ENCODE peak calls at places on chromosomes 13 and 19, in four cellular contexts. V is body of pancreas, M is testis, Y is SK-N-SH. H is an unnamed sample.

GRCh38 chr13:99983401-99984133 is 2.0 kb downstream of the ZIC2 start:
- DNase-seq in V (no peak), M (no peak), Y (peak; percentile 31), H (no peak)

GRCh38 chr19:1041835-1042685 is 2.2 kb downstream of the ABCA7 start:
- DNase-seq in V (peak; percentile 92), M (no peak), Y (no peak), H (peak; percentile 45)

GRCh38 chr19:46579286-46579944 is 21.7 kb upstream of the CALM3 start:
- DNase-seq in V (no peak), M (peak; percentile 36), Y (peak; percentile 64), H (no peak)

GRCh38 chr19:41706741-41707501 is 1.5 kb upstream of the CEACAM5 start:
- DNase-seq in V (peak; percentile 74), M (peak; percentile 48), Y (peak; percentile 79), H (no peak)

GRCh38 chr19:1252818-1253513 is 4.6 kb downstream of the MIDN start:
- DNase-seq in V (peak; percentile 94), M (peak; percentile 86), Y (peak; percentile 69), H (peak; percentile 95)

GRCh38 chr13:78147905-78148304 is 229.3 kb upstream of the EDNRB start:
- DNase-seq in V (no peak), M (no peak), Y (no peak), H (no peak)

GRCh38 chr13:27792393-27793218 is at the start of gene GSX1:
- DNase-seq in V (peak; percentile 79), M (peak; percentile 79), Y (no peak), H (no peak)

GRCh38 chr19:29872224-29872731 is 60.5 kb downstream of the CCNE1 start:
- DNase-seq in V (no peak), M (no peak), Y (peak; percentile 49), H (no peak)

GRCh38 chr19:17706750-17707181 is 12.5 kb upstream of the MAP1S start:
- DNase-seq in V (peak; percentile 10), M (peak; percentile 76), Y (peak; percentile 87), H (no peak)

GRCh38 chr13:31174018-31174417 is 12.3 kb upstream of the HSPH1 start:
- DNase-seq in V (no peak), M (no peak), Y (no peak), H (no peak)

GRCh38 chr19:52527954-52528326 is 472 bp downstream of the ZNF808 start:
- DNase-seq in V (no peak), M (no peak), Y (peak; percentile 45), H (no peak)

GRCh38 chr13:99686157-99686572 is 184.9 kb downstream of the TM9SF2 start:
- DNase-seq in V (peak; percentile 62), M (peak; percentile 83), Y (peak; percentile 66), H (no peak)

GRCh38 chr13:102344410-102344809 is 57.4 kb downstream of the FGF14 start:
- DNase-seq in V (no peak), M (no peak), Y (no peak), H (no peak)

GRCh38 chr19:47471733-47472457 is at the start of gene SLC8A2:
- DNase-seq in V (peak; percentile 86), M (peak; percentile 82), Y (peak; percentile 99), H (no peak)

GRCh38 chr19:12884926-12885748 is 1.9 kb downstream of the KLF1 start:
- DNase-seq in V (peak; percentile 94), M (peak; percentile 78), Y (peak; percentile 86), H (no peak)

GRCh38 chr19:42250666-42251531 is 4.0 kb downstream of the ERF start:
- DNase-seq in V (peak; percentile 30), M (no peak), Y (peak; percentile 48), H (no peak)

GRCh38 chr13:34357435-34358232 is 539.7 kb downstream of the RFC3 start:
- DNase-seq in V (peak; percentile 7), M (no peak), Y (no peak), H (no peak)

GRCh38 chr13:98664047-98664446 is 87.1 kb upstream of the STK24 start:
- DNase-seq in V (no peak), M (no peak), Y (no peak), H (no peak)

GRCh38 chr19:46919324-46919723 is 58.5 kb downstream of the ARHGAP35 start:
- DNase-seq in V (no peak), M (no peak), Y (no peak), H (no peak)

GRCh38 chr19:46133101-46133627 is 8.7 kb upstream of the IGFL3 start:
- DNase-seq in V (peak; percentile 50), M (peak; percentile 67), Y (no peak), H (peak; percentile 83)

GRCh38 chr13:99948907-99949656 is 22.5 kb downstream of the ZIC5 start:
- DNase-seq in V (no peak), M (no peak), Y (no peak), H (no peak)

GRCh38 chr19:43552616-43553015 is 19.6 kb downstream of the ZNF575 start:
- DNase-seq in V (no peak), M (no peak), Y (no peak), H (no peak)

GRCh38 chr13:45370922-45371406 is 30.0 kb upstream of the TPT1 start:
- DNase-seq in V (peak; percentile 64), M (peak; percentile 72), Y (peak; percentile 34), H (no peak)

GRCh38 chr13:79482271-79482970 is 1.5 kb downstream of the NDFIP2 start:
- DNase-seq in V (no peak), M (no peak), Y (no peak), H (no peak)

GRCh38 chr19:51547397-51548212 is 16.1 kb upstream of the SIGLEC6 start:
- DNase-seq in V (no peak), M (no peak), Y (no peak), H (no peak)

GRCh38 chr13:106155411-106155810 is 380.1 kb downstream of the EFNB2 start:
- DNase-seq in V (no peak), M (no peak), Y (no peak), H (no peak)

GRCh38 chr19:13173129-13173737 is 23.0 kb downstream of the IER2 start:
- DNase-seq in V (no peak), M (no peak), Y (no peak), H (no peak)

GRCh38 chr13:30844548-30845296 is 61.3 kb upstream of the MEDAG start:
- DNase-seq in V (no peak), M (no peak), Y (no peak), H (no peak)

GRCh38 chr19:46784262-46785053 is 3.9 kb downstream of the SLC1A5 start:
- DNase-seq in V (peak; percentile 75), M (peak; percentile 82), Y (peak; percentile 64), H (peak; percentile 97)

GRCh38 chr19:38656171-38656981 is 8.9 kb downstream of the ACTN4 start:
- DNase-seq in V (no peak), M (no peak), Y (no peak), H (no peak)

GRCh38 chr19:38654478-38655079 is 7.1 kb downstream of the ACTN4 start:
- DNase-seq in V (no peak), M (no peak), Y (no peak), H (no peak)

GRCh38 chr19:38653028-38653571 is 5.7 kb downstream of the ACTN4 start:
- DNase-seq in V (peak; percentile 81), M (peak; percentile 59), Y (no peak), H (no peak)

GRCh38 chr19:38657633-38658222 is 10.3 kb downstream of the ACTN4 start:
- DNase-seq in V (no peak), M (no peak), Y (no peak), H (peak; percentile 91)

DNA sequence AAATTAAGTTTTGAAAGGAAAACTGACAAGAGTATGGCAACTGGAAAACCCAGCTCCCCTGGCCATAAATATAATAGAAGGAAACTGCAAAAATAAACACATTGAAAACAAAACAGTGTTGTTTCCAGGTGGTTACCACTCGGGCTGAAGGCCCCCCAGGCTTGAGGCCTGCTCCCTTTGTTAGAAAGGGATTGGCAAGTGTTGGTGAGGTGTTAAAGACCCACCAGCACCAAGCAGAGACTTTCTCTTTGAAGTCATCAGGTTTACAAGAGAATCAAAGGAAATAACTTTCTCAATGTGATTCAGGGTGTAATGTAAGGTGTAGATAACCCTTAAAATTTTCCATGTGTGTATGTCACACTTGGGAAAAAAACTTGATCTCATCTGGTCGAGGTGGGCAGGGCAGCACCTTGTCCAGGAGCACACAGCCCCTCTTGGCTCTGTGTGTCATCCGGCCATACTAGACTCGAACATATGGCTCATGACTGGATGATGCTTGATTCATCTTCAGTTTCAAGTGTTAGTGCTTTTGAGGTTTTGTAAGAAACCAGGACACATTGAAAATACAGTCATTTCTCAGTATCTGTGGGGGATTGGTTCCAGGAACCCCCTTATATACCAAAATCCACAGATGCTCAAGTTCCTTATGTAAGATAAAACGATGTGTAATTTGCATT is 7.8 kb downstream of the ACTN4 start:
- DNase-seq in V (no peak), M (no peak), Y (no peak), H (no peak)
- H3K4me1 ChIP-seq in V (peaks cover 100% of the 10 kb centered on the region), M (peaks cover 82% of the 10 kb centered on the region), Y (peaks cover 82% of the 10 kb centered on the region), H (peaks cover 92% of the 10 kb centered on the region)

GRCh38 chr19:18846862-18847515 is 15.2 kb downstream of the UPF1 start:
- DNase-seq in V (peak; percentile 80), M (peak; percentile 83), Y (peak; percentile 88), H (no peak)
- H3K27ac ChIP-seq in V (no peak overlapping the region), M (peak overlapping the region; percentile 86), Y (peak overlapping the region; percentile 98), H (no peak overlapping the region)

GRCh38 chr19:4375164-4375619 is 25.2 kb downstream of the SH3GL1 start:
- DNase-seq in V (peak; percentile 75), M (no peak), Y (peak; percentile 64), H (peak; percentile 95)

GRCh38 chr19:4378886-4379285 is 21.5 kb downstream of the SH3GL1 start:
- DNase-seq in V (no peak), M (no peak), Y (no peak), H (no peak)

GRCh38 chr19:4375620-4376228 is 24.6 kb downstream of the SH3GL1 start:
- DNase-seq in V (peak; percentile 66), M (no peak), Y (peak; percentile 73), H (no peak)

GRCh38 chr19:4376245-4376990 is 23.9 kb downstream of the SH3GL1 start:
- DNase-seq in V (no peak), M (no peak), Y (no peak), H (peak; percentile 51)

GRCh38 chr19:4376991-4377781 is 23.2 kb downstream of the SH3GL1 start:
- DNase-seq in V (peak; percentile 75), M (no peak), Y (no peak), H (peak; percentile 58)
- H3K4me1 ChIP-seq in V (peaks cover 83% of the 10 kb centered on the region), M (peaks cover 51% of the 10 kb centered on the region), Y (peaks cover 33% of the 10 kb centered on the region), H (peaks cover 63% of the 10 kb centered on the region)

GRCh38 chr13:107347641-107348369 is 779.9 kb upstream of the ARGLU1 start:
- DNase-seq in V (no peak), M (no peak), Y (no peak), H (no peak)

GRCh38 chr13:107339209-107339608 is 771.3 kb upstream of the ARGLU1 start:
- DNase-seq in V (no peak), M (no peak), Y (no peak), H (no peak)

GRCh38 chr13:107348471-107348870 is 780.5 kb upstream of the ARGLU1 start:
- DNase-seq in V (no peak), M (no peak), Y (no peak), H (no peak)

DNA sequence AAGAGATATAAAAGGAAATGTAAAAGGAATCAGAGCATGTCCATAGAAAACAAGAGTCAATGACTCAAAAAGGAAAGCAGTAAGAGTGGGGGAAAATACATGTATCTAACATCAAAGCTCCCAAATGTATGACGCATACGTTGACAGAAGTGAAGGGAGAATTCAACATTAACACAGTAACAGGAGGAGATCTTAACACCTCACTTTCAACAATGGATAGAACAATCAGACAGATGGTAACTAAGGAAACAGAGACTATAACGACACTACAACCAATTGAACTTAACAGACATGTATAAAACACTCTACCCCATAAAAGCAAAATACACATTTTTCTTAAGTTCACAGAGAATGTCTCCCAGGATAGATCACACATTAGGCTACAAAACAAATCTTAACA is 774.8 kb upstream of the ARGLU1 start:
- DNase-seq in V (no peak), M (no peak), Y (no peak), H (no peak)
- H3K27ac ChIP-seq in V (no peak overlapping the region), M (no peak overlapping the region), Y (no peak overlapping the region), H (no peak overlapping the region)

GRCh38 chr19:38679839-38680238 is 32.4 kb downstream of the ACTN4 start:
- DNase-seq in V (no peak), M (no peak), Y (no peak), H (no peak)
- H3K4me1 ChIP-seq in V (peaks cover 97% of the 10 kb centered on the region), M (peaks cover 21% of the 10 kb centered on the region), Y (peaks cover 56% of the 10 kb centered on the region), H (peaks cover 74% of the 10 kb centered on the region)

H was measured in RWPE2.